ENCODE peak calls at places on chromosomes 16 and 17, in four cellular contexts. T is neural progenitor cell, U is IMR-90, W is GM23338. O is an unnamed sample. For H3K4me1 and H4K20me1, the result is how much of the 10 kb centered on the place peaks cover.

GRCh38 chr16:27720731-27721547 is 171.0 kb downstream of the KATNIP start:
- DNase-seq in W (no peak), T (peak), U (no peak), O (no peak)

GRCh38 chr16:28188085-28188916 is 23.5 kb downstream of the XPO6 start:
- DNase-seq in U (peak), T (no peak), W (no peak), O (peak)

GRCh38 chr16:77191259-77191969 is 424 bp downstream of the MON1B start:
- DNase-seq in T (peak), U (no peak), W (no peak), O (peak)

GRCh38 chr17:81176656-81177055 is 10.6 kb upstream of the AATK start:
- DNase-seq in U (peak), T (no peak), W (no peak), O (no peak)

GRCh38 chr17:50261051-50261915 is 13.0 kb upstream of the TMEM92 start:
- DNase-seq in T (no peak), W (no peak), U (no peak), O (no peak)

GRCh38 chr17:59840329-59840907 is 52.3 kb downstream of the TUBD1 start:
- DNase-seq in W (peak), U (no peak), T (peak), O (no peak)

GRCh38 chr17:69142473-69142802 is 743 bp upstream of the ABCA6 start:
- DNase-seq in U (peak), W (no peak), T (no peak), O (no peak)

GRCh38 chr16:68287276-68288251 is 23.2 kb downstream of the SLC7A6OS start:
- DNase-seq in U (peak), T (no peak), W (no peak), O (no peak)

GRCh38 chr17:19313746-19314651 is 48.5 kb downstream of the B9D1 start:
- DNase-seq in T (no peak), W (no peak), U (no peak), O (no peak)

GRCh38 chr17:5361426-5361825 is 58.0 kb downstream of the NUP88 start:
- DNase-seq in W (peak), T (no peak), U (no peak), O (no peak)

GRCh38 chr16:20084624-20085226 is 11.0 kb upstream of the GPR139 start:
- DNase-seq in U (no peak), W (no peak), T (no peak), O (no peak)

GRCh38 chr16:48206594-48207242 is 37.4 kb upstream of the LONP2 start:
- DNase-seq in T (no peak), W (no peak), U (peak), O (no peak)

GRCh38 chr17:29291163-29291752 is 2.7 kb downstream of the NUFIP2 start:
- DNase-seq in W (peak), T (peak), U (peak), O (peak)

GRCh38 chr17:6506679-6507231 is 49.6 kb downstream of the PITPNM3 start:
- DNase-seq in U (no peak), T (no peak), W (no peak), O (no peak)

GRCh38 chr17:3559270-3559645 is 1.6 kb upstream of the TRPV3 start:
- DNase-seq in U (no peak), W (no peak), T (no peak), O (no peak)

GRCh38 chr16:83308414-83308813 is 499.4 kb upstream of the HSBP1 start:
- DNase-seq in T (no peak), W (no peak), U (peak), O (no peak)

GRCh38 chr17:4696432-4696796 is 7.5 kb downstream of the PELP1 start:
- DNase-seq in W (no peak), T (no peak), U (no peak), O (no peak)

GRCh38 chr16:4212934-4213296 is 29.0 kb downstream of the SRL start:
- DNase-seq in T (no peak), U (peak), W (no peak), O (no peak)

GRCh38 chr16:27980076-27980775 is 83.3 kb downstream of the GSG1L start:
- DNase-seq in T (no peak), W (no peak), U (no peak), O (no peak)

GRCh38 chr17:7177954-7178477 is 1.2 kb downstream of the ASGR1 start:
- DNase-seq in U (peak), W (peak), T (peak), O (no peak)

GRCh38 chr16:66266436-66267286 is 99.8 kb upstream of the CDH5 start:
- DNase-seq in W (peak), T (peak), U (peak), O (no peak)

GRCh38 chr17:56679148-56679766 is 85.8 kb downstream of the NOG start:
- DNase-seq in W (peak), U (peak), T (peak), O (peak)

GRCh38 chr17:44214230-44214494 is 5.3 kb downstream of the UBTF start:
- DNase-seq in W (no peak), T (no peak), U (no peak), O (no peak)

GRCh38 chr16:12708266-12708665 is 95.4 kb downstream of the CPPED1 start:
- DNase-seq in T (no peak), U (no peak), W (no peak), O (no peak)

GRCh38 chr17:18991531-18992315 is 12.8 kb downstream of the FAM83G start:
- DNase-seq in U (no peak), W (no peak), T (no peak), O (no peak)

GRCh38 chr17:68101992-68102758 is 66.6 kb downstream of the KPNA2 start:
- DNase-seq in W (peak), T (peak), U (no peak), O (peak)

GRCh38 chr17:21169496-21169895 is 42.7 kb downstream of the DHRS7B start:
- DNase-seq in U (no peak), T (no peak), W (no peak), O (no peak)

GRCh38 chr17:21173543-21173942 is 40.4 kb downstream of the TMEM11 start:
- DNase-seq in U (no peak), W (no peak), T (no peak), O (no peak)

GRCh38 chr17:21171970-21172510 is 41.9 kb downstream of the TMEM11 start:
- DNase-seq in W (no peak), U (no peak), T (no peak), O (no peak)

GRCh38 chr17:21170829-21171228 is 43.1 kb downstream of the TMEM11 start:
- DNase-seq in T (no peak), W (no peak), U (no peak), O (no peak)

DNA sequence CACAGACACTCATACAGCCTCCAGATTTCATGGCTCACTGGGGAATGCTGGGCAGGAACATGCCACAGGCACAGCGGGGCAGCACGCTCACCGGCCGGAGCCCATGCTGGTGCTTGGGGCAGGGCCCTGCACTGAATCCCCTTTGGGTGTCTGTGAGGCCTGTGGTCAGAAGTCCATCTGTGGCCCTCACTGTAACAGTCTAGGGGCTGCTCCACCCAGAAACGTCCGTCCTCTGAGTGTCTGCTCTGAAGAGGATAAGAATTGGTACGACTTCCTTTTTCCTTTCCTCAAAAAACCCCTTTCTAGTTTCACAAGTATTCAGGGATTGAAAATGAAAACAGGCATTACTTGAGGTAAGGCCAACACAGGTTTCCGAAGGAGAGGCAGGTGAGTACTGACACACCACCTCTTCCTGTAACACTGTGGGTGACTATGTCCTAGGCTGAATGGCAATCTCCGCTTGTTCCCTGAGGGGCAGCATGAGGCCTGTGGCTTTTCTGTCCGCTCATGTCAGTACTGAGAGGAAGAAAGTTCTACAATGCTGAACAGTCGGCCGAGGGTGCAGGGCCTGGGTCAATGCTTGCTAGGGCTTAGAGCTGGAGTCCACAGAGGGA is 42.5 kb downstream of the TMEM11 start:
- DNase-seq in U (no peak), T (no peak), W (no peak), O (no peak)
- H3K4me1 ChIP-seq in U (under half), T (under half), W (under half), O (under half)

DNA sequence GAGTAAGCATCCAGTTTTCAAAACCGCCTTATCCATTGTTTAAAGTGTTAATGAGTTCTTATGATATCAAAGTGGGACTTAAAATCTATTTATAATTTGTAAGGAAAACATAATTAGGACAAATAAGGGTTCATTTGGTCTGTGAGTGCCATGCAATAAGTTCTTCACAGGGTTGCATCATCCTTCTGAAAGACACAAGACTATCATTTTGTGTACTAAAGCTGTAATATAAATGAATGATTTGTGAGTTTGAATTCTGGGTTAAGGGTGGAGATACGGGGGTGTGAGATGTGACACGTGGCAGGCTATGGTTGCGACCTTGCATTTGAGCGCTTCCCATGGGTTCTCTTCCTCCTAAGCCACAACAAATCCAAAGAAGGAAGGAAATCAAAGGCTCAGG is 6.8 kb downstream of the GAN start:
- DNase-seq in U (no peak), W (no peak), T (no peak), O (no peak)
- H4K20me1 ChIP-seq in U (under half), W (under half), T (half or more), O (under half)

GRCh38 chr17:62986549-62986948 is 20.5 kb downstream of the TANC2 start:
- DNase-seq in U (no peak), T (no peak), W (no peak), O (no peak)

GRCh38 chr17:62984801-62985200 is 18.8 kb downstream of the TANC2 start:
- DNase-seq in T (no peak), U (no peak), W (no peak), O (no peak)

GRCh38 chr17:62981933-62982332 is 15.9 kb downstream of the TANC2 start:
- DNase-seq in W (peak), T (no peak), U (peak), O (no peak)

DNA sequence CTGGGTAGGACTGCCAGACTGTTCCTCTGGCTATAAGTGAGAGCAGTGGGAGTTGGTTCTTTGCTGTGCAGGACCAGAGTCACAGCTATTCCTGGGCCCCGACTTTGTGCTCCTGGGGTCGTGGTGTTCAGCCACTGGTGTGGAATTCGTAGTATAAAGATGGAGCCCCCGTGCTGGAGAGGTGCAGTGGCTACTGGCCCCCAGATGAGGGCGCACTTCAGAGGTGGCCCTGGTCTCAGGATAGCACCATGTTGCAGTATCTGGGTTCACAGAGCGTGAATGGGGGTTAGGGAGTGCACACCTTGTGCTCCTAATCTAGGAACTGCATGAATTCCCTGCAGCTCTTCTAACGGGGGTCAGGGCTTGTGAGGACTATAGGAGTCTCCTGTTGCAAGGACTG is 21.1 kb downstream of the TANC2 start:
- DNase-seq in W (peak), U (no peak), T (peak), O (no peak)
- TF ChIP-seq CTCF in W (peak), U (peak), T (peak), O (peak)

GRCh38 chr17:17062356-17062755 is 20.1 kb downstream of the MPRIP start:
- DNase-seq in T (no peak), W (no peak), U (no peak), O (no peak)

GRCh38 chr17:17061516-17061915 is 19.3 kb downstream of the MPRIP start:
- DNase-seq in W (no peak), T (no peak), U (no peak), O (no peak)

GRCh38 chr17:17062866-17063265 is 20.6 kb downstream of the MPRIP start:
- DNase-seq in U (no peak), W (no peak), T (no peak), O (no peak)

GRCh38 chr17:17064322-17064721 is 22.1 kb downstream of the MPRIP start:
- DNase-seq in T (no peak), U (no peak), W (no peak), O (no peak)

DNA sequence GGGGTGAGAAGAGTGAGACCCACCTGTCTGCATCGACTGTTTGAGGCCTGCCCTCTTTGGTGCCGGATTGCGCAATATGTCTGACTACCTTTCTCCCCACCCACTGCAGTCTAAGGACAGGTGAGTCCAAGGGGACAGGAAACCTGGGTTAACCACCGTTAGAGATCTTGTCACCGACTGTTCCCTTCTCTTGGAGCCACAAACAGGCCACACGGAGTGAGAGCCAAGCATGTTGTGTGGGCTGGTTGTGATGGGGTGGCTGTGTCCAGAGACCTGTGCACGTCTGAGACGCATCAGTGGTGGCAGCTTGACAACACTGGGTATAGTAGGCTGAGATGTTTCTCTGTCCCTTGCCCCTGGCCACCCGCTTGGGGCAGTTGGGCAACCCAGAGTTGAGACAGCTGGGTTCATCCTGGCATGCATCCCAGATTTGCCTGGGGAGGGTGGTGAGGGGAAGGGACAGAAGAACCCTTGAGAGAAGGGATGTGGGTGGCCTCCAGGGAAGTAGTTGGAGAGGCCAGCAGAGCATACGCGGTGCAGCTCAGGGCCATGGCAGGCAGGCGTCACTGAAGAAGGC is 21.4 kb downstream of the MPRIP start:
- DNase-seq in U (no peak), W (no peak), T (no peak), O (no peak)
- H3K4me1 ChIP-seq in U (under half), W (under half), T (under half), O (under half)

DNA sequence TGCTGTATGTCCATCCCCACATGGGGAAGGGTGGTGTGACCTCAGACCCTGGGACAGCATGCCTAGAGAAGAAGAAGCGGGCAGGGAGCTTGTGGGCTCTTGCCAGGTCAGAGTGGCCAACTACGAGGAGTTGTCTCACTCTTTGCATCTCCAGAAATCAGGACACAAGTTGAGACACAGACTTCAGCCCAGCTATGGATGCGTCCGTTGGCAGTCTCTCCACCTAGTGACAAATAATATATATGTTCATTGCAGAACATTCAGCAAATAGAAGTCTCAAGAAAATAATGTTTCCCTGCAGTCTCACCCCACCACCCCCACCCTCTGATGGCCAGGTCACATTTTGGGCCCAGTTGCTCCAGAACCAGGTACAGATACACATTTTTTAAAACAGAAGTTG is 77.6 kb downstream of the SREBF1 start:
- DNase-seq in T (no peak), W (no peak), U (no peak), O (no peak)
- H4K20me1 ChIP-seq in T (half or more), W (under half), U (half or more), O (under half)

GRCh38 chr17:72954595-72954994 is 137.9 kb downstream of the SLC39A11 start:
- DNase-seq in W (no peak), U (no peak), T (no peak), O (no peak)

GRCh38 chr17:72952641-72953313 is 139.7 kb downstream of the SLC39A11 start:
- DNase-seq in U (no peak), T (no peak), W (no peak), O (no peak)

GRCh38 chr17:72952220-72952619 is 140.3 kb downstream of the SLC39A11 start:
- DNase-seq in W (peak), T (no peak), U (no peak), O (no peak)

GRCh38 chr17:72953621-72954020 is 138.9 kb downstream of the SLC39A11 start:
- DNase-seq in T (no peak), W (no peak), U (no peak), O (no peak)

GRCh38 chr17:72955391-72956140 is 136.9 kb downstream of the SLC39A11 start:
- DNase-seq in T (no peak), U (no peak), W (no peak), O (no peak)
- TF ChIP-seq CTCF in T (no peak), U (no peak), W (no peak), O (no peak)

GRCh38 chr17:40541873-40542561 is 23.3 kb downstream of the CCR7 start:
- DNase-seq in T (no peak), W (no peak), U (no peak), O (no peak)
- H3K4me1 ChIP-seq in T (under half), W (under half), U (under half), O (under half)

DNA sequence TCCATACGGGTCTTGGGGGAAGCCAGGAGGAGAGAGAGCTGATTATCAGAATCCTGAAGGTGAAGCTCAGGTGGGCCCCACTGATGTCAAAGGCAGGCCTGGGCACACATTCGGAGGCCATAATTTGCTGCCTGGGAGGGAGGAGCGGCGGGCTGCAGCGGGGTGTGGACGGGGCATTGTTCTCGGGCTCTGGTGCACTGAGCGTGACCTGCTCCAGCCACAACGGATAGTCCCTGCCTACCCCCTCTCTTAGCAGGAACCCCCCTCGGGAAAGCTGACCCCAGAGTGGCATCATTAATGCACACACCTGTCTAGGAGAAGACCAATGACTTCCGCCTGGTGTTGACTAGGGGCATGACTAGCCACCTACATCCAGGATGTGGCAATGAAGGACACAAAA is 156.0 kb downstream of the C16orf78 start:
- DNase-seq in U (no peak), W (no peak), T (no peak), O (peak)
- H4K20me1 ChIP-seq in U (under half), W (under half), T (half or more), O (under half)

GRCh38 chr16:30041841-30042240 is 10.8 kb upstream of the TLCD3B start:
- DNase-seq in W (peak), T (no peak), U (peak), O (peak)
- TF ChIP-seq CTCF in W (no peak), T (peak), U (peak), O (peak)

DNA sequence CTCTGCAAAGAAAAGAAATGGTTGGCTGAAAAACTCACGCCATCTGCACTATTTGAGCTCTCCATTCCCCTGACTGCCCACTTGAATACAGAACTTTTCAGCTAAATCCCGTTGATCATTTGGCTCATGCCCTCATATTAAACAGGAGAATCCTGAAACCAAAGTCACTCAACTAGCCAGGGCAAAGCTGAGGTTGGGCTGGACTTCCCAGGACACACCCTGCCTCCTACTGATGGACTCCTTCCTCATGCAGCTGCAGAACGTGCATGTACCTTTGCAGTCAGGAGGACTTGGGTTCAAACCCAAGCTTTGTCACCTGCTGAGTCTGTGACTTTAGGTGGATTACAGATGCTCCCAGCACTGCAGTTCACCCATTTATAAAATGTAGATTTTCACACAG is 7.7 kb downstream of the ASIC2 start:
- DNase-seq in U (no peak), W (no peak), T (no peak), O (no peak)
- H3K4me1 ChIP-seq in U (under half), W (under half), T (under half), O (under half)